ENCODE peak calls at places on chromosomes 13 and 19, in eight cellular contexts. O, W, Q, V, S, P, L and T are unnamed samples.

GRCh38 chr19:49739933-49740332 is 23.2 kb downstream of the TSKS start:
- DNase-seq in O (no peak), W (no peak), Q (no peak), V (no peak), S (no peak), P (no peak), L (no peak), T (no peak)

GRCh38 chr13:19818223-19818842 is 35.6 kb upstream of the PSPC1 start:
- DNase-seq in O (peak), W (no peak), Q (no peak), V (no peak), S (peak), P (peak), L (no peak), T (peak)

GRCh38 chr19:51548213-51548651 is 16.8 kb upstream of the SIGLEC6 start:
- DNase-seq in O (no peak), W (no peak), Q (no peak), V (no peak), S (no peak), P (no peak), L (no peak), T (no peak)

GRCh38 chr13:32134991-32135390 is 103.4 kb downstream of the FRY start:
- DNase-seq in O (no peak), W (no peak), Q (no peak), V (no peak), S (no peak), P (no peak), L (no peak), T (no peak)

GRCh38 chr13:74794582-74794981 is 660.4 kb upstream of the KLF12 start:
- DNase-seq in O (no peak), W (no peak), Q (no peak), V (no peak), S (no peak), P (no peak), L (no peak), T (no peak)

GRCh38 chr19:36059180-36059910 is 4.6 kb downstream of the WDR62 start:
- DNase-seq in O (no peak), W (no peak), Q (no peak), V (no peak), S (no peak), P (no peak), L (no peak), T (no peak)

GRCh38 chr19:53961523-53962345 is 1.0 kb upstream of the CACNG8 start:
- DNase-seq in O (no peak), W (no peak), Q (no peak), V (no peak), S (no peak), P (no peak), L (no peak), T (no peak)

GRCh38 chr13:26498524-26499208 is 58.8 kb upstream of the WASF3 start:
- DNase-seq in O (no peak), W (no peak), Q (no peak), V (no peak), S (no peak), P (no peak), L (no peak), T (no peak)

GRCh38 chr19:5913739-5914357 is at the start of gene CAPS:
- DNase-seq in O (no peak), W (no peak), Q (no peak), V (no peak), S (no peak), P (peak), L (no peak), T (no peak)

GRCh38 chr19:44582581-44583265 is 30.6 kb upstream of the IGSF23 start:
- DNase-seq in O (no peak), W (no peak), Q (no peak), V (no peak), S (no peak), P (peak), L (no peak), T (peak)

GRCh38 chr19:40571005-40571318 is 5.7 kb upstream of the SHKBP1 start:
- DNase-seq in O (no peak), W (no peak), Q (no peak), V (no peak), S (no peak), P (no peak), L (no peak), T (no peak)

GRCh38 chr19:10784257-10784656 is 51.8 kb downstream of the TMED1 start:
- DNase-seq in O (no peak), W (no peak), Q (no peak), V (no peak), S (no peak), P (no peak), L (no peak), T (no peak)

GRCh38 chr19:848457-848921 is 3.6 kb upstream of the ELANE start:
- DNase-seq in O (no peak), W (no peak), Q (no peak), V (no peak), S (peak), P (no peak), L (no peak), T (no peak)

GRCh38 chr13:41061914-41062837 is 867 bp downstream of the WBP4 start:
- DNase-seq in O (no peak), W (no peak), Q (peak), V (no peak), S (no peak), P (no peak), L (no peak), T (no peak)

GRCh38 chr19:976476-976875 is 7.7 kb upstream of the WDR18 start:
- DNase-seq in O (no peak), W (no peak), Q (no peak), V (no peak), S (no peak), P (no peak), L (no peak), T (no peak)

GRCh38 chr13:102293723-102294122 is 108.1 kb downstream of the FGF14 start:
- DNase-seq in O (no peak), W (no peak), Q (no peak), V (no peak), S (no peak), P (no peak), L (no peak), T (no peak)

GRCh38 chr13:27289016-27289665 is 18.5 kb downstream of the RASL11A start:
- DNase-seq in O (no peak), W (no peak), Q (no peak), V (no peak), S (no peak), P (no peak), L (no peak), T (no peak)

GRCh38 chr19:58439576-58440554 is at the start of gene ZNF132:
- DNase-seq in O (peak), W (peak), Q (no peak), V (peak), S (peak), P (peak), L (peak), T (peak)

GRCh38 chr19:1224847-1225246 is 13.0 kb downstream of the CBARP start:
- DNase-seq in O (no peak), W (no peak), Q (no peak), V (no peak), S (no peak), P (no peak), L (no peak), T (no peak)

GRCh38 chr13:99417151-99417820 is 84.0 kb upstream of the TM9SF2 start:
- DNase-seq in O (no peak), W (no peak), Q (no peak), V (no peak), S (peak), P (no peak), L (no peak), T (peak)

GRCh38 chr13:21234537-21234936 is 58.1 kb downstream of the MRPL57 start:
- DNase-seq in O (no peak), W (no peak), Q (no peak), V (no peak), S (no peak), P (no peak), L (no peak), T (peak)

GRCh38 chr13:106205871-106206270 is 329.6 kb downstream of the EFNB2 start:
- DNase-seq in O (no peak), W (no peak), Q (no peak), V (no peak), S (no peak), P (no peak), L (no peak), T (no peak)

GRCh38 chr19:5696196-5697021 is 6.3 kb downstream of the RPL36 start:
- DNase-seq in O (no peak), W (no peak), Q (no peak), V (no peak), S (no peak), P (no peak), L (no peak), T (no peak)

GRCh38 chr13:114161644-114162532 is 17.2 kb upstream of the CFAP97D2 start:
- DNase-seq in O (no peak), W (peak), Q (no peak), V (no peak), S (peak), P (no peak), L (no peak), T (peak)

GRCh38 chr13:95643814-95644598 is 500 bp downstream of the DZIP1 start:
- DNase-seq in O (no peak), W (no peak), Q (peak), V (no peak), S (peak), P (peak), L (no peak), T (no peak)

GRCh38 chr13:106104281-106104901 is 431.1 kb downstream of the EFNB2 start:
- DNase-seq in O (no peak), W (peak), Q (no peak), V (no peak), S (no peak), P (no peak), L (peak), T (peak)

GRCh38 chr19:55487884-55488687 is at the start of gene SSC5D:
- DNase-seq in O (no peak), W (no peak), Q (no peak), V (no peak), S (peak), P (no peak), L (no peak), T (no peak)

GRCh38 chr13:33740134-33740538 is 77.8 kb upstream of the RFC3 start:
- DNase-seq in O (no peak), W (no peak), Q (no peak), V (no peak), S (no peak), P (no peak), L (no peak), T (no peak)

GRCh38 chr13:113630296-113630695 is 27.7 kb downstream of the ATP4B start:
- DNase-seq in O (no peak), W (no peak), Q (no peak), V (no peak), S (peak), P (no peak), L (no peak), T (no peak)

GRCh38 chr19:56314018-56314583 is 538 bp downstream of the ZSCAN5A start:
- DNase-seq in O (no peak), W (no peak), Q (peak), V (no peak), S (no peak), P (no peak), L (peak), T (peak)

GRCh38 chr19:49858591-49858985 is 7.6 kb downstream of the PTOV1 start:
- DNase-seq in O (no peak), W (no peak), Q (no peak), V (no peak), S (peak), P (no peak), L (no peak), T (no peak)